ENCODE peak calls at places on chromosomes 12 and 14, in eight cellular contexts. F is astrocyte, P is small intestine, T is fibroblast of lung, A is iPS DF 6.9, G is spleen, H is aorta, R is stomach. V is an unnamed sample.

GRCh38 chr12:103855036-103855712 is 14.1 kb upstream of the NT5DC3 start:
- DNase-seq in G (no peak), R (no peak), A (no peak), T (peak; percentile 70), F (peak; percentile 94), H (no peak), P (no peak), V (no peak)

GRCh38 chr12:127966331-127966730 is 300.6 kb upstream of the TMEM132C start:
- DNase-seq in G (no peak), R (no peak), F (no peak), H (no peak), A (no peak), T (no peak), P (no peak), V (no peak)

GRCh38 chr14:53956427-53957201 is at the start of gene BMP4:
- DNase-seq in G (peak; percentile 76), R (peak; percentile 76), P (peak; percentile 83), T (peak; percentile 66), F (peak; percentile 46), H (peak; percentile 92), A (no peak), V (peak; percentile 68)

GRCh38 chr14:77579065-77579464 is 37.4 kb downstream of the SPTLC2 start:
- DNase-seq in H (no peak), F (no peak), G (no peak), P (no peak), R (no peak), T (no peak), A (no peak), V (no peak)

GRCh38 chr12:72472350-72472749 is 200.2 kb downstream of the TRHDE start:
- DNase-seq in F (no peak), A (no peak), T (no peak), R (no peak), H (no peak), P (peak; percentile 2), G (no peak), V (no peak)

GRCh38 chr14:72715910-72716268 is 178.0 kb downstream of the DPF3 start:
- DNase-seq in H (no peak), R (no peak), P (no peak), G (no peak), T (peak; percentile 27), F (no peak), A (no peak), V (no peak)

GRCh38 chr12:29200586-29200985 is 51.5 kb downstream of the FAR2 start:
- DNase-seq in T (no peak), R (no peak), P (peak; percentile 16), F (no peak), A (no peak), H (no peak), G (no peak), V (no peak)

GRCh38 chr14:20848316-20848954 is 42.8 kb upstream of the RNASE3 start:
- DNase-seq in R (no peak), P (peak; percentile 36), A (no peak), G (no peak), F (peak; percentile 10), T (no peak), H (no peak), V (no peak)

GRCh38 chr12:75658826-75659823 is 147.7 kb upstream of the KRR1 start:
- DNase-seq in P (no peak), T (peak; percentile 69), F (peak; percentile 93), A (no peak), H (no peak), G (no peak), R (no peak), V (no peak)

GRCh38 chr12:106258226-106258625 is 10.4 kb upstream of the CKAP4 start:
- DNase-seq in R (no peak), F (no peak), G (no peak), P (no peak), A (no peak), H (no peak), T (no peak), V (no peak)

GRCh38 chr12:79378496-79378895 is 312.3 kb downstream of the PAWR start:
- DNase-seq in A (no peak), G (no peak), H (no peak), T (peak; percentile 21), P (no peak), F (peak; percentile 57), R (no peak), V (no peak)

GRCh38 chr14:35332517-35333346 is 40.5 kb downstream of the PSMA6 start:
- DNase-seq in P (peak; percentile 70), A (no peak), R (peak; percentile 40), G (no peak), H (no peak), F (no peak), T (peak; percentile 42), V (no peak)

GRCh38 chr14:71574976-71575375 is 357.3 kb upstream of the RGS6 start:
- DNase-seq in R (no peak), G (no peak), P (peak; percentile 6), A (no peak), T (peak; percentile 91), F (peak; percentile 92), H (no peak), V (no peak)

GRCh38 chr12:128069359-128069997 is 197.5 kb upstream of the TMEM132C start:
- DNase-seq in G (no peak), F (peak; percentile 53), H (no peak), P (peak; percentile 7), R (no peak), T (peak; percentile 15), A (peak; percentile 27), V (no peak)

GRCh38 chr12:45338272-45338671 is 122.4 kb downstream of the ANO6 start:
- DNase-seq in H (no peak), T (no peak), G (no peak), R (no peak), F (peak; percentile 33), A (no peak), P (no peak), V (no peak)

GRCh38 chr12:57888407-57889157 is 42.1 kb upstream of the CTDSP2 start:
- DNase-seq in R (peak; percentile 61), A (no peak), H (peak; percentile 80), T (peak; percentile 73), P (peak; percentile 77), G (no peak), F (peak; percentile 80), V (no peak)

GRCh38 chr12:63862187-63863107 is 17.9 kb downstream of the SRGAP1 start:
- DNase-seq in G (no peak), P (peak; percentile 97), A (no peak), F (peak; percentile 23), H (no peak), T (no peak), R (peak; percentile 62), V (peak; percentile 82)

GRCh38 chr14:50085570-50086315 is 30.6 kb downstream of the VCPKMT start:
- DNase-seq in T (no peak), F (peak; percentile 67), R (no peak), G (no peak), A (no peak), P (no peak), H (no peak), V (no peak)

GRCh38 chr12:109519787-109520186 is 42.4 kb downstream of the UBE3B start:
- DNase-seq in F (no peak), R (no peak), A (no peak), T (no peak), H (no peak), P (no peak), G (no peak), V (no peak)

GRCh38 chr14:70622111-70622712 is 19.5 kb upstream of the TTC9 start:
- DNase-seq in P (peak; percentile 58), F (peak; percentile 8), R (peak; percentile 66), A (peak; percentile 55), H (no peak), T (peak; percentile 12), G (no peak), V (peak; percentile 53)

GRCh38 chr14:63174760-63175191 is 29.5 kb upstream of the RHOJ start:
- DNase-seq in R (no peak), F (peak; percentile 98), P (peak; percentile 1), A (peak; percentile 18), G (no peak), H (no peak), T (peak; percentile 77), V (no peak)

DNA sequence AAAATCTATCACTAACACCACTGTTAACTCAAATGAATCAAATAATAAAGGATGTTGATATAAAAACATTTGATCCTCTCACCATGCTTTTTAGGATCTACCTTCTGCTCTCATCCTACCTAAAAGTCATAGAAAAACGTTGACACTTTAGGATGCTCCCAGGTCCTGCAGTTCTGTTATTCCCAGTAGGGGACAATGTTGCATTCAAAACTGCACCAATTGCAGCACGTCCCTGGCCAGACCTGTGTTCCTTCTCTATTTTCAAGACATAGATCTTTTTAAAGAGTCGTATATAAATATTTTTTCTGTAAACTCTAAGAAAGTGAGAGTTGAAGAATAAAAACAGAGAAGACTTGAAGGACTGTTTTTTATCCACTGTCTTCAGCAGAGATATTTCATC is 8.8 kb downstream of the AICDA start:
- DNase-seq in T (no peak), R (no peak), F (no peak), G (no peak), H (no peak), A (no peak), P (no peak), V (no peak)
- H3K36me3 ChIP-seq in T (no peaks in the 10 kb centered on the region), R (no peaks in the 10 kb centered on the region), F (no peaks in the 10 kb centered on the region), G (no peaks in the 10 kb centered on the region), H (no peaks in the 10 kb centered on the region), A (no peaks in the 10 kb centered on the region), P (no peaks in the 10 kb centered on the region), V (no peaks in the 10 kb centered on the region)

GRCh38 chr12:12898136-12898712 is 6.9 kb downstream of the GPRC5A start:
- DNase-seq in G (no peak), T (no peak), A (no peak), P (no peak), F (no peak), H (no peak), R (no peak), V (no peak)
- H3K4me1 ChIP-seq in G (no peaks in the 10 kb centered on the region), T (peaks cover 30% of the 10 kb centered on the region), A (no peaks in the 10 kb centered on the region), P (peaks cover 4% of the 10 kb centered on the region), F (peaks cover 41% of the 10 kb centered on the region), H (peaks cover 2% of the 10 kb centered on the region), R (peaks cover 69% of the 10 kb centered on the region), V (no peaks in the 10 kb centered on the region)

GRCh38 chr14:69101331-69101826 is 51.5 kb downstream of the DCAF5 start:
- DNase-seq in R (no peak), F (peak; percentile 84), H (no peak), A (no peak), G (no peak), T (peak; percentile 89), P (peak; percentile 88), V (no peak)
- H3K36me3 ChIP-seq in R (peaks cover 35% of the 10 kb centered on the region), F (peaks cover 4% of the 10 kb centered on the region), H (no peaks in the 10 kb centered on the region), A (no peaks in the 10 kb centered on the region), G (peaks cover 9% of the 10 kb centered on the region), T (peaks cover 2% of the 10 kb centered on the region), P (peaks cover 6% of the 10 kb centered on the region), V (no peaks in the 10 kb centered on the region)

GRCh38 chr12:23756416-23756815 is 193.1 kb downstream of the SOX5 start:
- DNase-seq in A (no peak), P (no peak), H (no peak), G (no peak), R (no peak), T (no peak), F (no peak), V (no peak)

GRCh38 chr12:23752245-23752644 is 197.2 kb downstream of the SOX5 start:
- DNase-seq in T (no peak), H (no peak), A (no peak), P (no peak), G (no peak), R (no peak), F (no peak), V (no peak)

GRCh38 chr12:23751641-23752040 is 197.8 kb downstream of the SOX5 start:
- DNase-seq in R (no peak), F (no peak), H (no peak), T (no peak), G (no peak), A (no peak), P (no peak), V (no peak)

GRCh38 chr12:23750923-23751322 is 198.5 kb downstream of the SOX5 start:
- DNase-seq in A (no peak), T (peak; percentile 45), H (no peak), R (no peak), F (no peak), G (no peak), P (no peak), V (no peak)

GRCh38 chr12:23753627-23754358 is 195.7 kb downstream of the SOX5 start:
- DNase-seq in H (no peak), A (no peak), R (no peak), T (no peak), P (no peak), G (no peak), F (no peak), V (no peak)
- H3K4me1 ChIP-seq in H (no peaks in the 10 kb centered on the region), A (peaks cover 3% of the 10 kb centered on the region), R (peaks cover 4% of the 10 kb centered on the region), T (no peaks in the 10 kb centered on the region), P (no peaks in the 10 kb centered on the region), G (no peaks in the 10 kb centered on the region), F (no peaks in the 10 kb centered on the region), V (no peaks in the 10 kb centered on the region)

V was measured in right lobe of liver.